ENCODE peak calls at places on chromosomes 5 and 9, in nine cellular contexts. One of them, this sample, is unnamed.

GRCh38 chr5:31133488-31133887 is 60.0 kb upstream of the CDH6 start:
- ATAC-seq in aorta: no peak
- ATAC-seq in left lung: no peak
- ATAC-seq in activated naive CD8-positive, alpha-beta T cell treated with anti-CD3 and anti-CD28 coated beads, Interleukin-2, amount 10 ng/mL, durations not matched to agents 7 days and 5 days: no peak
- ATAC-seq in foreskin keratinocyte: no peak
- ATAC-seq in Right ventricle myocardium inferior: no peak
- ATAC-seq in T-helper 17 cell: no peak
- ATAC-seq in gastrocnemius medialis: no peak
- ATAC-seq in body of pancreas: no peak
- ATAC-seq in this sample: no peak

GRCh38 chr5:99866740-99867139 is 668.4 kb upstream of the FAM174A start:
- ATAC-seq in body of pancreas: no peak
- ATAC-seq in gastrocnemius medialis: no peak
- ATAC-seq in foreskin keratinocyte: no peak
- ATAC-seq in left lung: no peak
- ATAC-seq in T-helper 17 cell: no peak
- ATAC-seq in Right ventricle myocardium inferior: no peak
- ATAC-seq in activated naive CD8-positive, alpha-beta T cell treated with anti-CD3 and anti-CD28 coated beads, Interleukin-2, amount 10 ng/mL, durations not matched to agents 7 days and 5 days: no peak
- ATAC-seq in aorta: no peak
- ATAC-seq in this sample: no peak

GRCh38 chr5:38796000-38796738 is 49.6 kb upstream of the OSMR start:
- ATAC-seq in body of pancreas: peak; percentile 62
- ATAC-seq in aorta: peak; percentile 34
- ATAC-seq in activated naive CD8-positive, alpha-beta T cell treated with anti-CD3 and anti-CD28 coated beads, Interleukin-2, amount 10 ng/mL, durations not matched to agents 7 days and 5 days: no peak
- ATAC-seq in T-helper 17 cell: no peak
- ATAC-seq in foreskin keratinocyte: no peak
- ATAC-seq in Right ventricle myocardium inferior: peak; percentile 85
- ATAC-seq in left lung: no peak
- ATAC-seq in gastrocnemius medialis: peak; percentile 89
- ATAC-seq in this sample: no peak

GRCh38 chr5:148268556-148268955 is at the start of gene SPINK13:
- ATAC-seq in foreskin keratinocyte: peak; percentile 82
- ATAC-seq in left lung: peak; percentile 90
- ATAC-seq in body of pancreas: peak; percentile 88
- ATAC-seq in gastrocnemius medialis: no peak
- ATAC-seq in aorta: peak; percentile 22
- ATAC-seq in activated naive CD8-positive, alpha-beta T cell treated with anti-CD3 and anti-CD28 coated beads, Interleukin-2, amount 10 ng/mL, durations not matched to agents 7 days and 5 days: no peak
- ATAC-seq in Right ventricle myocardium inferior: no peak
- ATAC-seq in T-helper 17 cell: no peak
- ATAC-seq in this sample: peak; percentile 79

GRCh38 chr9:129146441-129146933 is 31.6 kb downstream of the IER5L start:
- ATAC-seq in left lung: no peak
- ATAC-seq in T-helper 17 cell: no peak
- ATAC-seq in Right ventricle myocardium inferior: peak; percentile 21
- ATAC-seq in body of pancreas: no peak
- ATAC-seq in aorta: peak; percentile 20
- ATAC-seq in activated naive CD8-positive, alpha-beta T cell treated with anti-CD3 and anti-CD28 coated beads, Interleukin-2, amount 10 ng/mL, durations not matched to agents 7 days and 5 days: no peak
- ATAC-seq in foreskin keratinocyte: no peak
- ATAC-seq in gastrocnemius medialis: no peak
- ATAC-seq in this sample: no peak

GRCh38 chr9:108473209-108474112 is 382.3 kb downstream of the ACTL7B start:
- ATAC-seq in body of pancreas: no peak
- ATAC-seq in Right ventricle myocardium inferior: peak; percentile 66
- ATAC-seq in left lung: no peak
- ATAC-seq in aorta: no peak
- ATAC-seq in gastrocnemius medialis: peak; percentile 89
- ATAC-seq in T-helper 17 cell: no peak
- ATAC-seq in foreskin keratinocyte: no peak
- ATAC-seq in activated naive CD8-positive, alpha-beta T cell treated with anti-CD3 and anti-CD28 coated beads, Interleukin-2, amount 10 ng/mL, durations not matched to agents 7 days and 5 days: no peak
- ATAC-seq in this sample: no peak

GRCh38 chr5:126793097-126793496 is 16.2 kb downstream of the LMNB1 start:
- ATAC-seq in left lung: no peak
- ATAC-seq in body of pancreas: no peak
- ATAC-seq in aorta: no peak
- ATAC-seq in foreskin keratinocyte: no peak
- ATAC-seq in gastrocnemius medialis: no peak
- ATAC-seq in activated naive CD8-positive, alpha-beta T cell treated with anti-CD3 and anti-CD28 coated beads, Interleukin-2, amount 10 ng/mL, durations not matched to agents 7 days and 5 days: no peak
- ATAC-seq in T-helper 17 cell: no peak
- ATAC-seq in Right ventricle myocardium inferior: no peak
- ATAC-seq in this sample: no peak

GRCh38 chr5:168282120-168282519 is 9.3 kb upstream of the WWC1 start:
- ATAC-seq in gastrocnemius medialis: no peak
- ATAC-seq in Right ventricle myocardium inferior: no peak
- ATAC-seq in aorta: no peak
- ATAC-seq in foreskin keratinocyte: peak; percentile 38
- ATAC-seq in body of pancreas: peak; percentile 18
- ATAC-seq in activated naive CD8-positive, alpha-beta T cell treated with anti-CD3 and anti-CD28 coated beads, Interleukin-2, amount 10 ng/mL, durations not matched to agents 7 days and 5 days: no peak
- ATAC-seq in T-helper 17 cell: no peak
- ATAC-seq in left lung: peak; percentile 95
- ATAC-seq in this sample: peak; percentile 54

GRCh38 chr5:135034186-135034962 is at the start of gene PITX1:
- ATAC-seq in aorta: no peak
- ATAC-seq in activated naive CD8-positive, alpha-beta T cell treated with anti-CD3 and anti-CD28 coated beads, Interleukin-2, amount 10 ng/mL, durations not matched to agents 7 days and 5 days: peak; percentile 24
- ATAC-seq in gastrocnemius medialis: peak; percentile 20
- ATAC-seq in Right ventricle myocardium inferior: no peak
- ATAC-seq in T-helper 17 cell: peak; percentile 23
- ATAC-seq in body of pancreas: peak; percentile 13
- ATAC-seq in left lung: peak; percentile 50
- ATAC-seq in foreskin keratinocyte: peak; percentile 46
- ATAC-seq in this sample: peak; percentile 66

GRCh38 chr9:84129529-84129928 is 148.9 kb downstream of the RMI1 start:
- ATAC-seq in foreskin keratinocyte: no peak
- ATAC-seq in Right ventricle myocardium inferior: no peak
- ATAC-seq in T-helper 17 cell: no peak
- ATAC-seq in gastrocnemius medialis: no peak
- ATAC-seq in body of pancreas: no peak
- ATAC-seq in aorta: no peak
- ATAC-seq in activated naive CD8-positive, alpha-beta T cell treated with anti-CD3 and anti-CD28 coated beads, Interleukin-2, amount 10 ng/mL, durations not matched to agents 7 days and 5 days: no peak
- ATAC-seq in left lung: no peak
- ATAC-seq in this sample: no peak

GRCh38 chr5:41286165-41286564 is 72.8 kb upstream of the C6 start:
- ATAC-seq in T-helper 17 cell: no peak
- ATAC-seq in Right ventricle myocardium inferior: peak; percentile 16
- ATAC-seq in body of pancreas: no peak
- ATAC-seq in gastrocnemius medialis: no peak
- ATAC-seq in left lung: no peak
- ATAC-seq in aorta: no peak
- ATAC-seq in foreskin keratinocyte: no peak
- ATAC-seq in activated naive CD8-positive, alpha-beta T cell treated with anti-CD3 and anti-CD28 coated beads, Interleukin-2, amount 10 ng/mL, durations not matched to agents 7 days and 5 days: no peak
- ATAC-seq in this sample: no peak